ENCODE peak calls at places on chromosome 13, in ten cellular contexts. I, H, C, L, B, J, U, R, Z and M are unnamed samples.

GRCh38 chr13:67096418-67096817 is 133.7 kb downstream of the PCDH9 start:
- DNase-seq in I (no peak), H (no peak), C (no peak), L (no peak), B (no peak), J (no peak), U (no peak), R (no peak), Z (no peak), M (no peak)

GRCh38 chr13:53250272-53250875 is 221.8 kb downstream of the OLFM4 start:
- DNase-seq in I (peak), H (peak), C (no peak), L (peak), B (peak), J (no peak), U (no peak), R (peak), Z (peak), M (no peak)

GRCh38 chr13:39527961-39528720 is 74.9 kb downstream of the LHFPL6 start:
- DNase-seq in I (no peak), H (no peak), C (no peak), L (peak), B (peak), J (no peak), U (no peak), R (no peak), Z (peak), M (no peak)

GRCh38 chr13:104025303-104025702 is 959.1 kb upstream of the SLC10A2 start:
- DNase-seq in I (no peak), H (no peak), C (no peak), L (no peak), B (no peak), J (no peak), U (no peak), R (no peak), Z (no peak), M (no peak)

GRCh38 chr13:41017153-41017552 is 2.0 kb downstream of the ELF1 start:
- DNase-seq in I (no peak), H (peak), C (no peak), L (no peak), B (no peak), J (no peak), U (no peak), R (peak), Z (no peak), M (peak)

GRCh38 chr13:113942591-113943103 is 31.2 kb downstream of the C13orf46 start:
- DNase-seq in I (no peak), H (no peak), C (peak), L (no peak), B (no peak), J (no peak), U (no peak), R (no peak), Z (no peak), M (peak)

GRCh38 chr13:93004919-93005318 is 221.7 kb upstream of the GPC6 start:
- DNase-seq in I (no peak), H (no peak), C (no peak), L (no peak), B (peak), J (no peak), U (no peak), R (peak), Z (no peak), M (no peak)

GRCh38 chr13:112103260-112103843 is 36.4 kb downstream of the SOX1 start:
- DNase-seq in I (no peak), H (no peak), C (no peak), L (no peak), B (no peak), J (no peak), U (no peak), R (no peak), Z (no peak), M (no peak)

GRCh38 chr13:113739527-113740285 is 19.3 kb upstream of the TMEM255B start:
- DNase-seq in I (no peak), H (no peak), C (peak), L (no peak), B (no peak), J (no peak), U (no peak), R (no peak), Z (no peak), M (no peak)

GRCh38 chr13:27036236-27036981 is 135.2 kb downstream of the USP12 start:
- DNase-seq in I (no peak), H (no peak), C (no peak), L (peak), B (peak), J (no peak), U (no peak), R (no peak), Z (no peak), M (no peak)

GRCh38 chr13:27037171-27037570 is 134.4 kb downstream of the USP12 start:
- DNase-seq in I (no peak), H (no peak), C (no peak), L (no peak), B (no peak), J (no peak), U (no peak), R (no peak), Z (no peak), M (no peak)

GRCh38 chr13:27037571-27037970 is 134.0 kb downstream of the USP12 start:
- DNase-seq in I (no peak), H (no peak), C (no peak), L (no peak), B (no peak), J (no peak), U (no peak), R (no peak), Z (no peak), M (no peak)

GRCh38 chr13:27034678-27035111 is 136.9 kb downstream of the USP12 start:
- DNase-seq in I (no peak), H (no peak), C (no peak), L (peak), B (no peak), J (no peak), U (no peak), R (no peak), Z (no peak), M (no peak)

GRCh38 chr13:27035892-27036235 is 135.7 kb downstream of the USP12 start:
- DNase-seq in I (no peak), H (no peak), C (no peak), L (no peak), B (peak), J (no peak), U (no peak), R (no peak), Z (no peak), M (no peak)
- TF ChIP-seq CTCF in I (no peak), H (no peak), C (no peak), L (no peak), B (no peak), J (no peak), U (no peak), R (no peak), Z (no peak), M (no peak)

GRCh38 chr13:51091839-51092238 is 19.2 kb downstream of the C13orf42 start:
- DNase-seq in I (no peak), H (no peak), C (no peak), L (no peak), B (no peak), J (no peak), U (no peak), R (no peak), Z (no peak), M (no peak)
- TF ChIP-seq CTCF in I (no peak), H (no peak), C (no peak), L (no peak), B (no peak), J (no peak), U (no peak), R (no peak), Z (no peak), M (no peak)

GRCh38 chr13:94175076-94175475 is 304.4 kb downstream of the DCT start:
- DNase-seq in I (no peak), H (no peak), C (no peak), L (no peak), B (no peak), J (no peak), U (no peak), R (no peak), Z (no peak), M (no peak)

GRCh38 chr13:94176576-94176975 is 302.9 kb downstream of the DCT start:
- DNase-seq in I (no peak), H (no peak), C (no peak), L (peak), B (peak), J (no peak), U (no peak), R (no peak), Z (no peak), M (no peak)

GRCh38 chr13:94169783-94170513 is 309.5 kb downstream of the DCT start:
- DNase-seq in I (no peak), H (no peak), C (no peak), L (peak), B (no peak), J (no peak), U (no peak), R (no peak), Z (no peak), M (no peak)

GRCh38 chr13:94174009-94174408 is 305.5 kb downstream of the DCT start:
- DNase-seq in I (no peak), H (no peak), C (no peak), L (no peak), B (no peak), J (no peak), U (no peak), R (no peak), Z (no peak), M (no peak)

GRCh38 chr13:94173312-94173854 is 306.1 kb downstream of the DCT start:
- DNase-seq in I (no peak), H (no peak), C (no peak), L (peak), B (peak), J (no peak), U (no peak), R (no peak), Z (peak), M (no peak)
- TF ChIP-seq CTCF in I (no peak), H (no peak), C (no peak), L (no peak), B (peak), J (no peak), U (no peak), R (no peak), Z (peak), M (no peak)

DNA sequence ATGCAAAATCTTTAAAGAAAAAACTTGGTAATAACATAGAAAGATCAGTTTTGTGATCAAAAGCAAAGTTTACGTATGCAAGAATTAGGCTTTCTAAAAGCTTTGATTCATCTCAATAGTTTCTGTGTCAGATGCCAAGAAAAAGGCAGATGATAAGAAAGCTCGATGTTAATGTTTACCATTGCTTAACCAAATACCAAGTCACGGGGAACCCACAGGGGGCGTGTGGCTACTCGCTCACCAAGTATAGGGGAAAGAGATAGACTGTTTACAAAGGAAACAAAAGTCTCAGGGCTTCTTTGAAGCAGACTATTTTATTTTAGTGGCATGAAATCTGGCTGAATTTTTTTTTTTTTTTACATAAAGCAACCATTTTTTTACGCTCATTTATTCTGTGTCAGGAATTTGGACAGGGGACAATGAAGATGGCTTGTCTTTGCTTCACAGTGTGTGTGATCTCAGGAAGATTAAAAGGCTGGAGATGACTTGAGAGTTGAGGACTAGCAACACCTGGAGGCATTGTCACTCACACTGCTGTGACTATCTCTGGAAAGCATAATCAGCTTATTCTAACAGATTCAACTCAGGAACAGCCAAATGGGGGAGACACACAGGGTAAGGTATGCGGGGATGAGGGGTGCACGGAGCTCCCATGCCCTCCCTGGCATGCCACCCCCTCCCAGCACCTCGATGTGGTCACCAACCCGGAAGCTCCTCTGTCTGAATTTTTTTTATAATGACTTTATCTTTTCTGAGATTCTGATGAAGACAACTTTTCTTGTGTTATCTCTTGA is 24.9 kb downstream of the RCBTB1 start:
- DNase-seq in I (no peak), H (peak), C (no peak), L (peak), B (peak), J (no peak), U (no peak), R (no peak), Z (peak), M (no peak)
- TF ChIP-seq CTCF in I (no peak), H (no peak), C (peak), L (no peak), B (peak), J (peak), U (no peak), R (no peak), Z (peak), M (no peak)